ENCODE peak calls at places on chromosome 7, in four cellular contexts. One of them, this sample, is unnamed.

GRCh38 chr7:104160375-104160774 is 47.4 kb downstream of the ORC5 start:
- DNase-seq in hepatocyte: peak
- DNase-seq in right lobe of liver: no peak
- DNase-seq in Karpas-422: peak
- DNase-seq in this sample: no peak

GRCh38 chr7:158296798-158297104 is 290.9 kb downstream of the PTPRN2 start:
- DNase-seq in hepatocyte: no peak
- DNase-seq in right lobe of liver: no peak
- DNase-seq in Karpas-422: no peak
- DNase-seq in this sample: no peak

GRCh38 chr7:96355990-96356506 is 34.1 kb upstream of the SLC25A13 start:
- DNase-seq in hepatocyte: no peak
- DNase-seq in right lobe of liver: no peak
- DNase-seq in Karpas-422: no peak
- DNase-seq in this sample: no peak

GRCh38 chr7:26515462-26515861 is 223.8 kb downstream of the SNX10 start:
- DNase-seq in hepatocyte: no peak
- DNase-seq in right lobe of liver: no peak
- DNase-seq in Karpas-422: no peak
- DNase-seq in this sample: no peak

GRCh38 chr7:28155964-28156363 is 24.6 kb downstream of the JAZF1 start:
- DNase-seq in hepatocyte: no peak
- DNase-seq in right lobe of liver: no peak
- DNase-seq in Karpas-422: no peak
- DNase-seq in this sample: no peak

GRCh38 chr7:18896343-18896975 is 221.0 kb downstream of the TWIST1 start:
- DNase-seq in hepatocyte: no peak
- DNase-seq in right lobe of liver: no peak
- DNase-seq in Karpas-422: no peak
- DNase-seq in this sample: no peak

GRCh38 chr7:133319842-133320241 is 67.0 kb downstream of the EXOC4 start:
- DNase-seq in hepatocyte: no peak
- DNase-seq in right lobe of liver: no peak
- DNase-seq in Karpas-422: no peak
- DNase-seq in this sample: no peak

GRCh38 chr7:33841658-33842057 is 63.7 kb upstream of the BMPER start:
- DNase-seq in hepatocyte: no peak
- DNase-seq in right lobe of liver: no peak
- DNase-seq in Karpas-422: no peak
- DNase-seq in this sample: no peak

GRCh38 chr7:45570797-45571196 is 3.4 kb upstream of the ADCY1 start:
- DNase-seq in hepatocyte: no peak
- DNase-seq in right lobe of liver: no peak
- DNase-seq in Karpas-422: no peak
- DNase-seq in this sample: no peak

GRCh38 chr7:56033671-56034432 is 17.4 kb downstream of the PSPH start:
- DNase-seq in hepatocyte: peak
- DNase-seq in right lobe of liver: peak
- DNase-seq in Karpas-422: peak
- DNase-seq in this sample: peak

GRCh38 chr7:39588401-39588800 is 22.2 kb downstream of the YAE1 start:
- DNase-seq in hepatocyte: no peak
- DNase-seq in right lobe of liver: no peak
- DNase-seq in Karpas-422: no peak
- DNase-seq in this sample: no peak

GRCh38 chr7:134882481-134882880 is 103.0 kb downstream of the CALD1 start:
- DNase-seq in hepatocyte: no peak
- DNase-seq in right lobe of liver: no peak
- DNase-seq in Karpas-422: no peak
- DNase-seq in this sample: no peak

GRCh38 chr7:73811760-73812168 is 19.0 kb upstream of the CLDN4 start:
- DNase-seq in hepatocyte: peak
- DNase-seq in right lobe of liver: peak
- DNase-seq in Karpas-422: peak
- DNase-seq in this sample: peak

GRCh38 chr7:104982773-104983619 is 31.0 kb upstream of the KMT2E start:
- DNase-seq in hepatocyte: no peak
- DNase-seq in right lobe of liver: no peak
- DNase-seq in Karpas-422: peak
- DNase-seq in this sample: no peak

GRCh38 chr7:46486264-46487206 is 565.5 kb upstream of the IGFBP3 start:
- DNase-seq in hepatocyte: peak
- DNase-seq in right lobe of liver: no peak
- DNase-seq in Karpas-422: no peak
- DNase-seq in this sample: peak

GRCh38 chr7:94206295-94206694 is 188.4 kb upstream of the COL1A2 start:
- DNase-seq in hepatocyte: no peak
- DNase-seq in right lobe of liver: no peak
- DNase-seq in Karpas-422: no peak
- DNase-seq in this sample: no peak

GRCh38 chr7:155120460-155120859 is 50.3 kb downstream of the HTR5A start:
- DNase-seq in hepatocyte: no peak
- DNase-seq in right lobe of liver: no peak
- DNase-seq in Karpas-422: no peak
- DNase-seq in this sample: no peak

GRCh38 chr7:149007615-149008014 is 20.7 kb downstream of the PDIA4 start:
- DNase-seq in hepatocyte: no peak
- DNase-seq in right lobe of liver: peak
- DNase-seq in Karpas-422: peak
- DNase-seq in this sample: no peak

GRCh38 chr7:137975223-137975622 is 26.7 kb downstream of the CREB3L2 start:
- DNase-seq in hepatocyte: no peak
- DNase-seq in right lobe of liver: no peak
- DNase-seq in Karpas-422: no peak
- DNase-seq in this sample: peak

GRCh38 chr7:75905785-75906604 is 9.0 kb upstream of the POR start:
- DNase-seq in hepatocyte: peak
- DNase-seq in right lobe of liver: peak
- DNase-seq in Karpas-422: peak
- DNase-seq in this sample: peak

GRCh38 chr7:24911213-24911603 is 68.8 kb downstream of the OSBPL3 start:
- DNase-seq in hepatocyte: no peak
- DNase-seq in right lobe of liver: no peak
- DNase-seq in Karpas-422: peak
- DNase-seq in this sample: no peak

DNA sequence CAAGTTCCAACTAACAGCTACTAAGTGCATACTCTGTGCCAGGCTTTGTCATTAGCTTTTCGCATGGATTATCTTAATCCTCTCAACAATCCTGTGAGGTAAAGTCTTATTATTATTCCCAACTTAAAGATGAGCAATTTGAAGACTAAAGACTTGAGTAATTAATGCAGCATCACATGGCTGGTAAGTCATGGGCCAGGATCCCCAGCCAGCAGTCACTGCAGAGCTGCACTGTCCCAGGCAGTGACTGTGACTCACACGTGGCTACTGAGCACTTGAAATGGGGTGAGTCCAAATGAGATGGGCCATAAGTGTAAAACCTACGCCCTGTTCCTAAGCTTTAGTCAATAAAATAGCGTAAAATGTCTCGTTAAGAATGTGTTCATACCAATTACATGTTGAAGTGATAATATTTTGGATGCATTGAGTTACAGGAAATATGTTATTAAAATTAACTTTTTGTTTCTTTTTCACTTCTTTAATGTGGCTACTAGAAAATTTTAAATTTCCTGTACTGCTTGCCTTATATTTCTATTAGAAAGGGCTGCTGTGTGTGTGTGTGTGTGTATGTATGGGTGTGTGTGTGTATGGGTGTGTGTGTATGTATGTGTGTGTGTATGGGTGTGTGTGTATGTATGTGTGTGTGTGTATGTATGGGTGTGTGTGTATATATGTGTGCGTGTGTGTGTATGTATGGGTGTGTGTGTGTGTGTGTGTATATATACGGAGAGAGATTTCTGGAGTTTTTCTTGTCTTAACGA is 756.3 kb downstream of the AUTS2 start:
- DNase-seq in hepatocyte: no peak
- DNase-seq in right lobe of liver: no peak
- DNase-seq in Karpas-422: no peak
- DNase-seq in this sample: no peak
- H3K4me3 ChIP-seq in hepatocyte: no peak
- H3K4me3 ChIP-seq in right lobe of liver: no peak
- H3K4me3 ChIP-seq in Karpas-422: peak
- H3K4me3 ChIP-seq in this sample: no peak

DNA sequence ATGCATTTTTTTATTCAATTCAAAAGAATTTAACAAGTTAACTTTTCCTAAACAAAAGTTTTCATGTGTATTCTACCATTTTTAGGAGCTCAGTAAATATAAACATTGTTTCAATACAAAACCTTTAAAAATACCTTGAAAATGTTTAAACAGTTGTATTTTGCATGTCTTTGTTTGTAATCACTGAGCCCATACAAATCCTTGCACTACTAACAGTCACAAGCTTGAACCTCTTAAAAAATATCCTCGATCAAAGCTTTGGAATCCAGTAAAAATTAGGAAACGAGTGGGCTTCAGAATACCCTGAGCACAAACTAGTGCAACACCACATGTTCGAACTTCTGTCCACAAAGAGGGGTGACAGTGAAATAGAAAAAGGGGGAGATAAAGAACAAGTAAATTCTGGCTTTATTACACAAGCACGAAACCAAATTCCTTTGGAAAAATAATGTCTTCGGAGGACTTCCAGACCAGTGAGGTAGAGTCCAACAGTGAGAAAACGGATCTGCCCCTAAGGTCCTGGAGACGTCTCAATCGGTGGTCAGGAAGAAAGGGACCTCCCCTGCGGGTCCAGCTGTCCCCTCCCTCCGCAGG is 1.5 kb downstream of the CCDC71L start:
- DNase-seq in hepatocyte: no peak
- DNase-seq in right lobe of liver: no peak
- DNase-seq in Karpas-422: no peak
- DNase-seq in this sample: no peak
- H3K27ac ChIP-seq in hepatocyte: peak
- H3K27ac ChIP-seq in right lobe of liver: peak
- H3K27ac ChIP-seq in Karpas-422: no peak
- H3K27ac ChIP-seq in this sample: peak

GRCh38 chr7:54663186-54663585 is 95.8 kb downstream of the SEC61G start:
- DNase-seq in hepatocyte: no peak
- DNase-seq in right lobe of liver: no peak
- DNase-seq in Karpas-422: no peak
- DNase-seq in this sample: no peak

GRCh38 chr7:54662701-54663100 is 96.3 kb downstream of the SEC61G start:
- DNase-seq in hepatocyte: no peak
- DNase-seq in right lobe of liver: no peak
- DNase-seq in Karpas-422: no peak
- DNase-seq in this sample: no peak

GRCh38 chr7:54664235-54665228 is 94.5 kb downstream of the SEC61G start:
- DNase-seq in hepatocyte: peak
- DNase-seq in right lobe of liver: peak
- DNase-seq in Karpas-422: no peak
- DNase-seq in this sample: peak

GRCh38 chr7:54663603-54664234 is 95.3 kb downstream of the SEC61G start:
- DNase-seq in hepatocyte: no peak
- DNase-seq in right lobe of liver: no peak
- DNase-seq in Karpas-422: no peak
- DNase-seq in this sample: no peak
- H3K4me3 ChIP-seq in hepatocyte: peak
- H3K4me3 ChIP-seq in right lobe of liver: peak
- H3K4me3 ChIP-seq in Karpas-422: no peak
- H3K4me3 ChIP-seq in this sample: peak

GRCh38 chr7:514242-514641 is 5.4 kb downstream of the PDGFA start:
- DNase-seq in hepatocyte: no peak
- DNase-seq in right lobe of liver: no peak
- DNase-seq in Karpas-422: no peak
- DNase-seq in this sample: no peak
- H3K27ac ChIP-seq in hepatocyte: no peak
- H3K27ac ChIP-seq in right lobe of liver: no peak
- H3K27ac ChIP-seq in Karpas-422: no peak
- H3K27ac ChIP-seq in this sample: no peak

DNA sequence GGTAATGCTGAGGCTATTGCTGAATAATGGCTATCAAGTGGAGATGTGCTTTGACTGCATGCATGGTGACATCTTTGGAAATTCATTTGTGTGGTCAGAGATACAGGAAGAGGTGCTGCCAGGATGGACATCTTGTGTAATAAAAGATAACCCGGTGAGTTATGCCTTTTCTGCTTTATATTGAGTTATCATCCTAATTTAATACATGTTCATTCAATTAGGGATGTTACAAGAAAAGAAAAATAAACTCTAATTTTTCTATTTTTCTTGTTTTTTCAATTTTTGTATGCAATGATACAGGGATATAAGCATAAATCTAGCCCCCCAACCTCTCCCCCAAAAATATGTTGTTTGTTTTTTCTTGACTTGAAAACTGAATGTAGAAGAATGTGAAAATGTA is 26.4 kb upstream of the LMOD2 start:
- DNase-seq in hepatocyte: no peak
- DNase-seq in right lobe of liver: no peak
- DNase-seq in Karpas-422: no peak
- DNase-seq in this sample: no peak
- H3K4me3 ChIP-seq in hepatocyte: no peak
- H3K4me3 ChIP-seq in right lobe of liver: no peak
- H3K4me3 ChIP-seq in Karpas-422: no peak
- H3K4me3 ChIP-seq in this sample: no peak

DNA sequence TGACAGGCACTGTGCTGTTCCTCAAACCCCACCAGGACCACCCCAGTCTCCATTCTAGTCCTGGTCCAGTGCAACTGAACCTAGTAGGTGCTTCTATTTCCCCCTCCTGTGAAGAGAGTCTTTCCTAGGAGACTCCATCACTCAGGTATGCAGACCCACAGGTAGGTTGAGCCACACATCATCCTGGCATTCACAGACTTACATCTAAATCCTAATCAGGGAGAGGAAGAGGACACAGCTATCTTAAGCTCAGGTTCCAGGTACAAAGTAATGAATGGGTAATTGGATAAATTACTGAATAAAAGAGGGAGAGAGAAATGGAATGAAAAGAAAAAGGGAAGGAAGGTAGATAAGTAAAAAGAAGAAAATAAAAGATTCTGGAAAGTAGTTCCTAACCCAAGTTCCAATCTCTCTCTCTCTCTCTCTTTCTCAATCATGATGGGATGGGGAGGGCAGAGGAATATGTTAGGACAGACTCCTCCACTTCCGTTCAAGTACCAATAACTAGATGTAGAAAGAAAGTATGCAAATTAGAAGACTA is 139.8 kb upstream of the NAMPT start:
- DNase-seq in hepatocyte: no peak
- DNase-seq in right lobe of liver: no peak
- DNase-seq in Karpas-422: no peak
- DNase-seq in this sample: no peak
- H3K27ac ChIP-seq in hepatocyte: peak
- H3K27ac ChIP-seq in right lobe of liver: peak
- H3K27ac ChIP-seq in Karpas-422: no peak
- H3K27ac ChIP-seq in this sample: no peak

GRCh38 chr7:50866343-50867047 is 83.8 kb upstream of the GRB10 start:
- DNase-seq in hepatocyte: no peak
- DNase-seq in right lobe of liver: no peak
- DNase-seq in Karpas-422: no peak
- DNase-seq in this sample: no peak
- H3K4me3 ChIP-seq in hepatocyte: no peak
- H3K4me3 ChIP-seq in right lobe of liver: no peak
- H3K4me3 ChIP-seq in Karpas-422: no peak
- H3K4me3 ChIP-seq in this sample: no peak

This sample was measured in heart right ventricle.